ENCODE peak calls at places on chromosomes 13 and 19, in eight cellular contexts. D is uterus, O is fibroblast of mammary gland, M is GM06990, W is RWPE2, G is psoas muscle, Q is fibroblast of the aortic adventitia, V is mammary epithelial cell. F is an unnamed sample.
A peak's percentile ranks its signal among the peaks of the same experiment; 100 is the strongest.

GRCh38 chr13:84399320-84400085 is 517.2 kb upstream of the SLITRK1 start:
- DNase-seq in D (no peak), O (peak; percentile 18), M (no peak), W (no peak), G (no peak), Q (no peak), V (no peak), F (no peak)

GRCh38 chr19:16566702-16567101 is 5.5 kb downstream of the SLC35E1 start:
- DNase-seq in D (no peak), O (no peak), M (no peak), W (no peak), G (no peak), Q (no peak), V (no peak), F (no peak)

GRCh38 chr13:111880185-111880584 is 186.8 kb upstream of the SOX1 start:
- DNase-seq in D (no peak), O (no peak), M (no peak), W (no peak), G (no peak), Q (no peak), V (no peak), F (no peak)

GRCh38 chr19:30297969-30298368 is 74.2 kb upstream of the ZNF536 start:
- DNase-seq in D (no peak), O (no peak), M (no peak), W (no peak), G (no peak), Q (no peak), V (no peak), F (no peak)

GRCh38 chr13:54241719-54242118 is 1213.1 kb downstream of the OLFM4 start:
- DNase-seq in D (no peak), O (no peak), M (no peak), W (no peak), G (no peak), Q (no peak), V (no peak), F (no peak)

GRCh38 chr13:93552596-93552995 is 326.0 kb downstream of the GPC6 start:
- DNase-seq in D (no peak), O (no peak), M (no peak), W (no peak), G (no peak), Q (no peak), V (no peak), F (no peak)

GRCh38 chr13:77479326-77479725 is 56.2 kb upstream of the SCEL start:
- DNase-seq in D (no peak), O (no peak), M (no peak), W (no peak), G (no peak), Q (no peak), V (no peak), F (no peak)

GRCh38 chr13:29844441-29844840 is 6.0 kb downstream of the UBL3 start:
- DNase-seq in D (no peak), O (no peak), M (no peak), W (no peak), G (no peak), Q (peak; percentile 55), V (no peak), F (no peak)

GRCh38 chr19:16447015-16447384 is 24.8 kb downstream of the EPS15L1 start:
- DNase-seq in D (peak; percentile 77), O (peak; percentile 78), M (peak; percentile 78), W (no peak), G (peak; percentile 78), Q (peak; percentile 94), V (peak; percentile 70), F (peak; percentile 58)

DNA sequence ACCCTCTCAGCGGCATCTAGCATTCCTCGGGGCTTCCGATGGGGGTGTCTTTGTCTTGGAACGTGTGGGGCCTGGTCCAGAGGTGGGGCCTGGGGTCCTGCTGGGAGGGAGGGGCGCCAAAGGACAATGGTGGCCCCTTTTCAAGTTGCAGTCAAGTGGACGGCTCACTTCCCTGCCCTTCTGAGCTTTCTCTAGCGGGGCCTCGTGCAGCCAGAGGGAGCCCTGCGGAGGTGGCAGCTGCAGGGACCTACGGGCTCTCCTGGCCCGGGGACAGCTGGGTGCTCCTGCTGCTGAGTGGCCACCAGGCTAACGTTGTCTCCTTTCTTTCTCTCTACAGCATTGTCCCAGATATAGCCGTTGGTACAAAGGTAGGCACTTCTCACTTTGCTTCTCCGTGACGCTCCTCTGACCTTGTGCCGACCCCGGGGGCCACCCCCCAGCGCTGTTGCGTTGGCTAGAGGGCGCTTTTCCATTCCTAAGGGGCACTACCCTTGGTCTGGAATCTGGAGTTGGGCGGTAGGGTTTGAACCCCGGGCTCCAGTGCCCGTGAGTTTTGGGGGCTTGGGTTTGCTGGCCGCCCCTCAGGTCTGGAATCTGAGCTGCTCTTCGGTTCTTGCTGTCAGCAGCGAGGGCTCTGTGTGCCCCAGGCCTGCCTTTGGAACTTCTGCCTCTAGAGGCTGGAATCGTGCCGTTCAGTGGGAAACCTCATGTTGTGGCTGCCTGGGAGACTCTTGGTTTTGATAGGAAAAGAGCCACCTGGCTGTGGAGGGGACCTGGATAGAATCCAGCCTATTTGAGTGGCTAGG is 2.0 kb downstream of the PTBP1 start:
- DNase-seq in D (no peak), O (peak; percentile 53), M (no peak), W (no peak), G (peak; percentile 23), Q (peak; percentile 65), V (peak; percentile 46), F (no peak)
- TF ChIP-seq CTCF in D (no peak), O (peak; percentile 12), M (peak; percentile 11), W (peak; percentile 39), G (no peak), Q (peak; percentile 43), V (peak; percentile 25), F (peak; percentile 1)

DNA sequence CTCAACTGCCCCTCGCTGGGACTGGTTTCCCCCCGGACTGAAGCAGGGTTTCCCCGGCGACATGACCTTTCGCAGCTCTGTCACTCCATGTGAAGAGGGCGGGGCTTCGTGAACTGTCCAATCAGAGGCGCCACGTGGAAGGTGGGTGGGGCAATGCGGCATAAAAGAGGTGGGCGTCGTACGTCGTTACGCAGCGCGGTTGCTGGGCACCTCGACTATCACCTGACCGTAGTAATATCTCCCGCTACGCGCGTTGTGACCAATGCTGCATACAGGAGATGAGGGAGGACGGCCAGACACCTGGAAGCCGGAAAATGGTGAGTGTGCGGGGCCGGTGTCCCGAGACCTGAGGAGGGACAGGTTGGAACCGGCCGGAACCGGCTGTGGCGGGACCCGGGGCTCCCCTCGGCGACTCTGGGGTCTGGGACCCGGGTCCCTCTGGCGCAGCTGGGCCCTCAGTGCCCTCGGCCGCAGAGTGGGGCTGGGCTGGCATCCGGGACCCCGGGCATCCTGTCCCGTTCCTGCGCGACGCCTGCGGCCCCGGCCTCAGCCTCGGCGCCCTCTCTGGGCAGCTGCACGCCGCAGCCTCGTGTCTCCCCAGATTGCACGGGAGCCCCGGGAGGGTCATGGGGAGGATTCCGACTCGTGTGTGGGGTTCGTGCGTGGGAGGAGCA is 32.1 kb downstream of the ZNF136 start:
- DNase-seq in D (peak; percentile 67), O (peak; percentile 52), M (peak; percentile 37), W (peak; percentile 70), G (peak; percentile 77), Q (peak; percentile 55), V (peak; percentile 35), F (no peak)
- H3K4me3 ChIP-seq in D (peak overlapping the region; percentile 49), O (peak overlapping the region; percentile 33), M (peak overlapping the region; percentile 34), W (peak overlapping the region; percentile 40), G (peak overlapping the region; percentile 71), Q (peak overlapping the region; percentile 60), V (peak overlapping the region; percentile 57), F (no peak overlapping the region)

GRCh38 chr13:94950303-94950702 is 238.0 kb upstream of the SOX21 start:
- DNase-seq in D (no peak), O (peak; percentile 11), M (no peak), W (no peak), G (no peak), Q (peak; percentile 7), V (no peak), F (no peak)
- TF ChIP-seq CTCF in D (no peak), O (peak; percentile 19), M (no peak), W (no peak), G (no peak), Q (no peak), V (no peak), F (no peak)

DNA sequence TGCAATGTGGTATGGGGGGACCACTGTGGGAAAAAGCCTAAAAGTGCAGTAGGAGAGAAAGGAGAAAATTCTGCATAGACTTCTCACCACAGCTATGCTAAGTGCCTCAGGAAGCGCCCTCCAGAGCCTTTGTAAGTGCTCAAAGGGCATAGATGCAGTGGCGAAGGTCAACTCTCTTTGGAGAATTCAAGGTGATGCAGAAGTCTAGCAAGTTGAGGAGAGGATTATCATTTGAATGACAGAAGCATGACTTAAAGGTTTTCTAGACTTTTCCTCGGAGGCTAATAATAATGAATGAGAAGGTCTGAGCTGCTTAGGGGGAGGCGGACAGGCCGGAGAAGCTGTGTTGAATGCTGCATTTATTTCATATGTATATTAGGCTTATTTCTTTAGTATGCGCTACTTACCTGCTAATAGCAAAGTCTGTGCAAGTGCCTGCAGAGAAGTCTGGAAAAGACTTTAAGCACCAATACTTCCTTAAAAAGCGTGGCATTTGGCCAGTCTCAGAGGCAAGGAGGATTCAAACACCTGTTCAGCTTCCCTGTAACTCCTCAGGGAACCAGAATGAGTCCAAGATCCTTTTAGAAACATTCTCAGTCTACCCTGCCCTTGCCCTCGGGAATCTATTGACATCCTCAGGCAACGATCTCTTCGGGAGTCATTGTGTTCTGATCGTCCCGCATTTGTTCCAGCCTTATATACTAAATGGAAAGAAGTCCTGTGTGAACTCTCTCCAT is 56.2 kb downstream of the FLT1 start:
- DNase-seq in D (no peak), O (no peak), M (no peak), W (no peak), G (no peak), Q (no peak), V (no peak), F (no peak)
- H3K4me3 ChIP-seq in D (no peak overlapping the region), O (no peak overlapping the region), M (no peak overlapping the region), W (no peak overlapping the region), G (no peak overlapping the region), Q (no peak overlapping the region), V (no peak overlapping the region), F (no peak overlapping the region)

DNA sequence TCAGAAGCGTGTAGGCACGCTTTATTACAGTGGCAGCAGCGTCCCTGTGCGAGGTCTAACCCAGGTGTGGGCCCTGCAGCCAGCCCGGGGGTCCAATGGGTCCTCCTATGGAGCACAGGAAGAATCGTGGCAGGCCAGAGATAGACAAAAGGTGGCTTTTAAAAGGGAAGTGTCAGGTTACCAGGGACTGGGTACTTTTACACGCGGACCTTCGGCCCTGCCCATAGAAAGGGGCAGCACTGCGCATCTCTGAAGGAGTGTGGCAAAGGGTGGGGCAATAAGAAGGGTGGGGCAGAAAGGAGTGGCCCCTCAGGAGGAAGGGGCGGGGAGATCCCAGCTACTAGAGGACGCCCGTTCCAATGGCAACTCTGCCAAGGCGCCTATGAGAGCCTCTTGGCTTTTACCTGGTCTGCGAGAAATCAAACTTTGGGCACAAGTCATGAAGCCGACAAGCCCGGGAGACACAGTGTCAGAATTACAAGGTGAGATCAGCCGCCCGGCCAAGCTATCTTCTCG is 1419.8 kb downstream of the UQCRFS1 start:
- DNase-seq in D (peak; percentile 62), O (peak; percentile 78), M (no peak), W (peak; percentile 94), G (peak; percentile 67), Q (peak; percentile 58), V (peak; percentile 90), F (peak; percentile 55)
- TF ChIP-seq CTCF in D (no peak), O (no peak), M (no peak), W (no peak), G (no peak), Q (no peak), V (no peak), F (no peak)

F was measured in GM12864.